ENCODE peak calls at places on chromosomes 5 and 9, in six cellular contexts. E is fibroblast of lung, I is lower lobe of right lung, M is body of pancreas, R is A549, Y is esophagus squamous epithelium. A is an unnamed sample.

GRCh38 chr9:136255166-136255538 is 9.5 kb upstream of the QSOX2 start:
- DNase-seq in Y (no peak), R (no peak), E (peak), M (no peak), I (no peak), A (no peak)

GRCh38 chr5:85293139-85293785 is 908.6 kb upstream of the EDIL3 start:
- DNase-seq in M (peak), R (peak), Y (no peak), E (peak), I (no peak), A (no peak)

GRCh38 chr5:1919750-1920149 is 37.0 kb upstream of the IRX4 start:
- DNase-seq in R (no peak), I (no peak), E (no peak), M (no peak), Y (no peak), A (no peak)

GRCh38 chr5:134837530-134838181 is 8.1 kb upstream of the C5orf24 start:
- DNase-seq in R (no peak), M (peak), Y (no peak), E (no peak), I (no peak), A (no peak)

GRCh38 chr5:80961376-80962281 is 1.5 kb downstream of the RASGRF2 start:
- DNase-seq in I (no peak), E (peak), R (no peak), M (no peak), Y (no peak), A (no peak)

GRCh38 chr5:80245986-80246781 is 9.7 kb downstream of the SERINC5 start:
- DNase-seq in R (no peak), E (peak), M (no peak), Y (no peak), I (no peak), A (no peak)

GRCh38 chr5:92887254-92887653 is 693.8 kb downstream of the NR2F1-AS1 start:
- DNase-seq in R (no peak), Y (no peak), E (no peak), M (no peak), I (no peak), A (no peak)

GRCh38 chr9:13278023-13278367 is 1.5 kb downstream of the MPDZ start:
- DNase-seq in R (no peak), Y (no peak), E (peak), I (no peak), M (no peak), A (no peak)

GRCh38 chr5:35963381-35963843 is 25.0 kb upstream of the CAPSL start:
- DNase-seq in I (no peak), E (peak), R (peak), M (no peak), Y (no peak), A (no peak)

GRCh38 chr5:152271420-152271819 is 133.7 kb downstream of the NMUR2 start:
- DNase-seq in I (no peak), E (no peak), Y (no peak), M (peak), R (peak), A (no peak)

GRCh38 chr5:55220433-55221185 is 6.5 kb downstream of the MCIDAS start:
- DNase-seq in M (peak), Y (no peak), E (no peak), R (no peak), I (no peak), A (no peak)

GRCh38 chr9:114204265-114204664 is 48.9 kb downstream of the COL27A1 start:
- DNase-seq in E (no peak), Y (no peak), I (no peak), M (no peak), R (no peak), A (no peak)

GRCh38 chr5:172059661-172060100 is 53.2 kb upstream of the FBXW11 start:
- DNase-seq in R (no peak), I (no peak), M (no peak), Y (no peak), E (peak), A (no peak)

GRCh38 chr5:134138416-134139376 is 24.2 kb downstream of the TCF7 start:
- DNase-seq in I (peak), E (no peak), M (peak), R (no peak), Y (no peak), A (peak)

DNA sequence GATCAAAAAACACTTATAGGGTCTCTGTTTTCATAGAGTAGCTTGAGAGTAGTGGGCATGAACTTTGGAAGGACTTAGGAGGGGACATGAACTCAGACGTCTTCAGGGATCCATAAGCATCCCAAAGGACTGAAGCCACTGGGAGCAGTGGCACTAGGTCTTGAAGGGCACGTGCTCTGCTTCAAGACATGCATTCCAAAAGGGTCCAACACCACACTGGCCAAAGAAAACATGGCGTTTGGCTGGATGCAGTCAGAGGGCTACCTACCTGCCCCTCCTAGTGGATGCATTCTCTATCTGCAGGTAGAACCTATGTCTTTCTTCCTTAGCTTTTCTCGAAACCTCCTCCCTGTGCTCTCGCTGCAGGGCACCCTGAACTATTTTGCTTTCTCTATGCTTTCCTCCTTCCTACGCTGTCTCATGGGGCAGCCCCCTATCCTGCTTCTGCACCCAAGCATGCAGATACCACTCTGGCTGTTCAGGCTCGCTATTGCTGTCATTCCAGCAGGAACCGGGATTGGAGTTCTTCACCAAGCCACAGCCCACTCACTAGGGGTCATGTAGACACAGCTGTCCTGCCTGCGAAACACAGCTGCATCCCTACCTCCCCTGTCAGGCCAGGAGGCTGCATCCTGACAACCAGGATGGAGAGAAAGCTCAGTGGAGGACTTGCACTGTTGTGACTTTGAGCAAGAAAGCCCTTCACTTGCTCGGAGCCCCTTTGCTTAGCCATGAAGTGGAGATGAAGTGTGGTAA is 11.9 kb downstream of the FAM240B start:
- DNase-seq in I (no peak), Y (no peak), E (no peak), M (no peak), R (peak), A (no peak)
- TF ChIP-seq CTCF in I (no peak), Y (no peak), E (no peak), M (no peak), R (peak), A (no peak)

GRCh38 chr5:137612576-137612975 is 113.5 kb upstream of the SPOCK1 start:
- DNase-seq in M (no peak), I (no peak), R (no peak), E (no peak), Y (no peak), A (no peak)
- H3K27ac ChIP-seq in M (no peak), I (no peak), R (no peak), E (no peak), Y (no peak), A (no peak)

GRCh38 chr9:103167530-103167929 is 172.4 kb downstream of the CYLC2 start:
- DNase-seq in E (no peak), Y (no peak), I (no peak), M (no peak), R (no peak), A (no peak)

GRCh38 chr9:103169798-103170197 is 174.7 kb downstream of the CYLC2 start:
- DNase-seq in Y (no peak), I (no peak), E (no peak), R (no peak), M (no peak), A (no peak)

GRCh38 chr9:103168254-103168653 is 173.1 kb downstream of the CYLC2 start:
- DNase-seq in R (no peak), M (no peak), E (no peak), I (no peak), Y (no peak), A (no peak)
- TF ChIP-seq CTCF in R (no peak), M (no peak), E (no peak), I (no peak), Y (no peak), A (no peak)

DNA sequence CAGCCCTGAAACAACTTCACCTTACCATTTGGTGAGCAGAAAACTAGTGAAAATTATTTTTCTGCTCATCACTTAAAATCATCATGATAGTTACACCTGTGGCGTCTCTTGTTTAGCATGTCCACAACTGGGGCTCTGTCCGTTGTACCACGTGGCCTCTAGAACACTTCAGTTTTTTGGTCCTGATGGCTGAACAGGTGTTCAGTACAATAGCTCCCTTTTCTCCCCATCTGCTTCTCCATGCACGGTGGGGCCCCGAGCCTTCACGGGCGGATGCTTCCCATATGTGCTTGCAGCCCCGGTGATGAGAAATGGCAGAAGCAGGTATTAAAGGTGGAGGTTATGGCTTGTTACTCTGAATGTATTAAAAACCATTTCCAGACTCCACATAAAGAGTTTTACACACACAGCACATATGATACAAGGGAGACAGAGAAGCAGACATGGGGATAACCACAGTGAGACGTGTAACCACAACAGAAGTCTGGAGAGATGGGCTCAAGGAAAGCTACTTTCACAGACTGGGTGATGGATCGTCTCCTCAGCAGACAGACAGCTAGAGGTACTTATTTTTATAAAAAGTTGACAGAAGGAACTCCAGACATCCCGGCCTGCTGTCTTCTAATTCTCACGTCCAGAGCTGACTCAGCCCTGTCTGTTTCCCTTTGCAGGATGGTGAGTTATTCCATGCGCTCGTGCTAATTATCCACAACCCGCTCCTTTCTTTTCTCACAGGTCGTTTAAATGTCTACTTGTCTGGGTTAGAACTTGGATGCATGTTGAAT is 304.3 kb downstream of the CWC27 start:
- DNase-seq in I (no peak), E (no peak), M (no peak), R (no peak), Y (no peak), A (no peak)
- H3K27ac ChIP-seq in I (no peak), E (no peak), M (no peak), R (no peak), Y (no peak), A (no peak)